ENCODE peak calls at places on chromosomes 6 and 20, in eight cellular contexts. One of them, this sample, is unnamed.

GRCh38 chr20:20441259-20441658 is 73.4 kb downstream of the INSM1 start:
- DNase-seq in brain microvascular endothelial cell: no peak
- DNase-seq in IMR-90: no peak
- DNase-seq in endothelial cell: no peak
- DNase-seq in MCF 10A: no peak
- DNase-seq in CD8-positive, alpha-beta T cell: no peak
- DNase-seq in cardiac muscle cell: no peak
- DNase-seq in progenitor cell of endocrine pancreas: no peak
- DNase-seq in this sample: no peak

GRCh38 chr6:17870302-17871168 is 116.9 kb downstream of the KIF13A start:
- DNase-seq in brain microvascular endothelial cell: no peak
- DNase-seq in IMR-90: no peak
- DNase-seq in endothelial cell: no peak
- DNase-seq in MCF 10A: no peak
- DNase-seq in CD8-positive, alpha-beta T cell: no peak
- DNase-seq in cardiac muscle cell: no peak
- DNase-seq in progenitor cell of endocrine pancreas: no peak
- DNase-seq in this sample: no peak

GRCh38 chr6:108627692-108628565 is 67.2 kb downstream of the FOXO3 start:
- DNase-seq in brain microvascular endothelial cell: peak
- DNase-seq in IMR-90: peak
- DNase-seq in endothelial cell: no peak
- DNase-seq in MCF 10A: no peak
- DNase-seq in CD8-positive, alpha-beta T cell: no peak
- DNase-seq in cardiac muscle cell: peak
- DNase-seq in progenitor cell of endocrine pancreas: no peak
- DNase-seq in this sample: no peak

GRCh38 chr6:88806728-88807127 is 156.7 kb downstream of the RNGTT start:
- DNase-seq in brain microvascular endothelial cell: no peak
- DNase-seq in IMR-90: no peak
- DNase-seq in endothelial cell: no peak
- DNase-seq in MCF 10A: no peak
- DNase-seq in CD8-positive, alpha-beta T cell: no peak
- DNase-seq in cardiac muscle cell: no peak
- DNase-seq in progenitor cell of endocrine pancreas: no peak
- DNase-seq in this sample: no peak

GRCh38 chr20:58349586-58349985 is 39.4 kb upstream of the VAPB start:
- DNase-seq in brain microvascular endothelial cell: peak
- DNase-seq in IMR-90: peak
- DNase-seq in endothelial cell: no peak
- DNase-seq in MCF 10A: peak
- DNase-seq in CD8-positive, alpha-beta T cell: no peak
- DNase-seq in cardiac muscle cell: peak
- DNase-seq in progenitor cell of endocrine pancreas: no peak
- DNase-seq in this sample: peak

GRCh38 chr6:46184114-46184513 is 13.3 kb upstream of the ENPP5 start:
- DNase-seq in brain microvascular endothelial cell: peak
- DNase-seq in IMR-90: peak
- DNase-seq in endothelial cell: no peak
- DNase-seq in MCF 10A: peak
- DNase-seq in CD8-positive, alpha-beta T cell: no peak
- DNase-seq in cardiac muscle cell: peak
- DNase-seq in progenitor cell of endocrine pancreas: no peak
- DNase-seq in this sample: no peak

GRCh38 chr6:116409756-116410155 is 39.0 kb downstream of the DSE start:
- DNase-seq in brain microvascular endothelial cell: no peak
- DNase-seq in IMR-90: no peak
- DNase-seq in endothelial cell: no peak
- DNase-seq in MCF 10A: no peak
- DNase-seq in CD8-positive, alpha-beta T cell: no peak
- DNase-seq in cardiac muscle cell: no peak
- DNase-seq in progenitor cell of endocrine pancreas: no peak
- DNase-seq in this sample: peak

GRCh38 chr6:163387317-163387716 is 27.2 kb upstream of the QKI start:
- DNase-seq in brain microvascular endothelial cell: no peak
- DNase-seq in IMR-90: peak
- DNase-seq in endothelial cell: no peak
- DNase-seq in MCF 10A: peak
- DNase-seq in CD8-positive, alpha-beta T cell: no peak
- DNase-seq in cardiac muscle cell: peak
- DNase-seq in progenitor cell of endocrine pancreas: no peak
- DNase-seq in this sample: no peak

GRCh38 chr6:161951139-161951538 is 677.3 kb upstream of the AGPAT4 start:
- DNase-seq in brain microvascular endothelial cell: no peak
- DNase-seq in IMR-90: no peak
- DNase-seq in endothelial cell: no peak
- DNase-seq in MCF 10A: no peak
- DNase-seq in CD8-positive, alpha-beta T cell: no peak
- DNase-seq in cardiac muscle cell: no peak
- DNase-seq in progenitor cell of endocrine pancreas: no peak
- DNase-seq in this sample: no peak

GRCh38 chr6:10350720-10351119 is 64.2 kb downstream of the TFAP2A start:
- DNase-seq in brain microvascular endothelial cell: no peak
- DNase-seq in IMR-90: no peak
- DNase-seq in endothelial cell: no peak
- DNase-seq in MCF 10A: no peak
- DNase-seq in CD8-positive, alpha-beta T cell: no peak
- DNase-seq in cardiac muscle cell: no peak
- DNase-seq in progenitor cell of endocrine pancreas: no peak
- DNase-seq in this sample: no peak

GRCh38 chr20:21182832-21183563 is 57.1 kb downstream of the KIZ start:
- DNase-seq in brain microvascular endothelial cell: peak
- DNase-seq in IMR-90: peak
- DNase-seq in endothelial cell: no peak
- DNase-seq in MCF 10A: peak
- DNase-seq in CD8-positive, alpha-beta T cell: no peak
- DNase-seq in cardiac muscle cell: peak
- DNase-seq in progenitor cell of endocrine pancreas: no peak
- DNase-seq in this sample: no peak

GRCh38 chr20:34526466-34526865 is 10.2 kb downstream of the DYNLRB1 start:
- DNase-seq in brain microvascular endothelial cell: no peak
- DNase-seq in IMR-90: peak
- DNase-seq in endothelial cell: no peak
- DNase-seq in MCF 10A: no peak
- DNase-seq in CD8-positive, alpha-beta T cell: no peak
- DNase-seq in cardiac muscle cell: no peak
- DNase-seq in progenitor cell of endocrine pancreas: no peak
- DNase-seq in this sample: no peak

GRCh38 chr6:835476-836160 is 142.7 kb upstream of the EXOC2 start:
- DNase-seq in brain microvascular endothelial cell: no peak
- DNase-seq in IMR-90: no peak
- DNase-seq in endothelial cell: no peak
- DNase-seq in MCF 10A: peak
- DNase-seq in CD8-positive, alpha-beta T cell: no peak
- DNase-seq in cardiac muscle cell: no peak
- DNase-seq in progenitor cell of endocrine pancreas: no peak
- DNase-seq in this sample: no peak

GRCh38 chr6:170129691-170130171 is 161.1 kb downstream of the DLL1 start:
- DNase-seq in brain microvascular endothelial cell: no peak
- DNase-seq in IMR-90: no peak
- DNase-seq in endothelial cell: no peak
- DNase-seq in MCF 10A: peak
- DNase-seq in CD8-positive, alpha-beta T cell: no peak
- DNase-seq in cardiac muscle cell: peak
- DNase-seq in progenitor cell of endocrine pancreas: peak
- DNase-seq in this sample: no peak

GRCh38 chr20:47201074-47201730 is 155.3 kb downstream of the ZMYND8 start:
- DNase-seq in brain microvascular endothelial cell: no peak
- DNase-seq in IMR-90: no peak
- DNase-seq in endothelial cell: no peak
- DNase-seq in MCF 10A: no peak
- DNase-seq in CD8-positive, alpha-beta T cell: no peak
- DNase-seq in cardiac muscle cell: no peak
- DNase-seq in progenitor cell of endocrine pancreas: no peak
- DNase-seq in this sample: no peak

GRCh38 chr20:381581-382290 is 1.2 kb downstream of the TRIB3 start:
- DNase-seq in brain microvascular endothelial cell: peak
- DNase-seq in IMR-90: peak
- DNase-seq in endothelial cell: peak
- DNase-seq in MCF 10A: peak
- DNase-seq in CD8-positive, alpha-beta T cell: peak
- DNase-seq in cardiac muscle cell: peak
- DNase-seq in progenitor cell of endocrine pancreas: no peak
- DNase-seq in this sample: peak

GRCh38 chr6:169162968-169163903 is 90.4 kb downstream of the THBS2 start:
- DNase-seq in brain microvascular endothelial cell: peak
- DNase-seq in IMR-90: peak
- DNase-seq in endothelial cell: no peak
- DNase-seq in MCF 10A: peak
- DNase-seq in CD8-positive, alpha-beta T cell: no peak
- DNase-seq in cardiac muscle cell: peak
- DNase-seq in progenitor cell of endocrine pancreas: no peak
- DNase-seq in this sample: no peak

GRCh38 chr20:31678389-31679356 is 41.0 kb downstream of the COX4I2 start:
- DNase-seq in brain microvascular endothelial cell: peak
- DNase-seq in IMR-90: no peak
- DNase-seq in endothelial cell: no peak
- DNase-seq in MCF 10A: peak
- DNase-seq in CD8-positive, alpha-beta T cell: no peak
- DNase-seq in cardiac muscle cell: peak
- DNase-seq in progenitor cell of endocrine pancreas: no peak
- DNase-seq in this sample: no peak

GRCh38 chr20:39070484-39071231 is 108.5 kb downstream of the DHX35 start:
- DNase-seq in brain microvascular endothelial cell: peak
- DNase-seq in IMR-90: peak
- DNase-seq in endothelial cell: no peak
- DNase-seq in MCF 10A: peak
- DNase-seq in CD8-positive, alpha-beta T cell: no peak
- DNase-seq in cardiac muscle cell: peak
- DNase-seq in progenitor cell of endocrine pancreas: no peak
- DNase-seq in this sample: no peak

GRCh38 chr6:83439201-83439600 is 8.3 kb upstream of the ME1 start:
- DNase-seq in brain microvascular endothelial cell: no peak
- DNase-seq in IMR-90: no peak
- DNase-seq in endothelial cell: no peak
- DNase-seq in MCF 10A: no peak
- DNase-seq in CD8-positive, alpha-beta T cell: no peak
- DNase-seq in cardiac muscle cell: no peak
- DNase-seq in progenitor cell of endocrine pancreas: no peak
- DNase-seq in this sample: no peak

GRCh38 chr6:122754191-122754731 is 25.3 kb upstream of the FABP7 start:
- DNase-seq in brain microvascular endothelial cell: no peak
- DNase-seq in IMR-90: no peak
- DNase-seq in endothelial cell: no peak
- DNase-seq in MCF 10A: no peak
- DNase-seq in CD8-positive, alpha-beta T cell: no peak
- DNase-seq in cardiac muscle cell: no peak
- DNase-seq in progenitor cell of endocrine pancreas: no peak
- DNase-seq in this sample: no peak

GRCh38 chr6:106250997-106251396 is 74.6 kb downstream of the ATG5 start:
- DNase-seq in brain microvascular endothelial cell: no peak
- DNase-seq in IMR-90: no peak
- DNase-seq in endothelial cell: no peak
- DNase-seq in MCF 10A: no peak
- DNase-seq in CD8-positive, alpha-beta T cell: no peak
- DNase-seq in cardiac muscle cell: no peak
- DNase-seq in progenitor cell of endocrine pancreas: no peak
- DNase-seq in this sample: no peak

GRCh38 chr6:144219056-144219685 is 66.0 kb upstream of the UTRN start:
- DNase-seq in brain microvascular endothelial cell: no peak
- DNase-seq in IMR-90: peak
- DNase-seq in endothelial cell: no peak
- DNase-seq in MCF 10A: peak
- DNase-seq in CD8-positive, alpha-beta T cell: no peak
- DNase-seq in cardiac muscle cell: peak
- DNase-seq in progenitor cell of endocrine pancreas: no peak
- DNase-seq in this sample: peak

GRCh38 chr6:42819803-42820508 is 38.1 kb downstream of the BICRAL start:
- DNase-seq in brain microvascular endothelial cell: no peak
- DNase-seq in IMR-90: no peak
- DNase-seq in endothelial cell: no peak
- DNase-seq in MCF 10A: no peak
- DNase-seq in CD8-positive, alpha-beta T cell: peak
- DNase-seq in cardiac muscle cell: peak
- DNase-seq in progenitor cell of endocrine pancreas: no peak
- DNase-seq in this sample: peak
- TF ChIP-seq CTCF in brain microvascular endothelial cell: peak
- TF ChIP-seq CTCF in IMR-90: peak
- TF ChIP-seq CTCF in endothelial cell: no peak
- TF ChIP-seq CTCF in MCF 10A: no peak
- TF ChIP-seq CTCF in CD8-positive, alpha-beta T cell: no peak
- TF ChIP-seq CTCF in cardiac muscle cell: peak
- TF ChIP-seq CTCF in progenitor cell of endocrine pancreas: peak
- TF ChIP-seq CTCF in this sample: no peak

GRCh38 chr6:150599199-150600002 is at the start of gene PLEKHG1:
- DNase-seq in brain microvascular endothelial cell: peak
- DNase-seq in IMR-90: no peak
- DNase-seq in endothelial cell: peak
- DNase-seq in MCF 10A: peak
- DNase-seq in CD8-positive, alpha-beta T cell: peak
- DNase-seq in cardiac muscle cell: peak
- DNase-seq in progenitor cell of endocrine pancreas: peak
- DNase-seq in this sample: peak

GRCh38 chr6:150598858-150599198 is 857 bp upstream of the PLEKHG1 start:
- DNase-seq in brain microvascular endothelial cell: no peak
- DNase-seq in IMR-90: no peak
- DNase-seq in endothelial cell: no peak
- DNase-seq in MCF 10A: no peak
- DNase-seq in CD8-positive, alpha-beta T cell: no peak
- DNase-seq in cardiac muscle cell: no peak
- DNase-seq in progenitor cell of endocrine pancreas: no peak
- DNase-seq in this sample: no peak

GRCh38 chr6:150598401-150598800 is 1.3 kb upstream of the PLEKHG1 start:
- DNase-seq in brain microvascular endothelial cell: no peak
- DNase-seq in IMR-90: no peak
- DNase-seq in endothelial cell: no peak
- DNase-seq in MCF 10A: no peak
- DNase-seq in CD8-positive, alpha-beta T cell: no peak
- DNase-seq in cardiac muscle cell: no peak
- DNase-seq in progenitor cell of endocrine pancreas: no peak
- DNase-seq in this sample: no peak

GRCh38 chr6:150600003-150600301 is 267 bp downstream of the PLEKHG1 start:
- DNase-seq in brain microvascular endothelial cell: no peak
- DNase-seq in IMR-90: no peak
- DNase-seq in endothelial cell: no peak
- DNase-seq in MCF 10A: no peak
- DNase-seq in CD8-positive, alpha-beta T cell: no peak
- DNase-seq in cardiac muscle cell: no peak
- DNase-seq in progenitor cell of endocrine pancreas: no peak
- DNase-seq in this sample: no peak

GRCh38 chr6:150600302-150601017 is 775 bp downstream of the PLEKHG1 start:
- DNase-seq in brain microvascular endothelial cell: peak
- DNase-seq in IMR-90: peak
- DNase-seq in endothelial cell: peak
- DNase-seq in MCF 10A: peak
- DNase-seq in CD8-positive, alpha-beta T cell: peak
- DNase-seq in cardiac muscle cell: peak
- DNase-seq in progenitor cell of endocrine pancreas: peak
- DNase-seq in this sample: peak
- TF ChIP-seq CTCF in brain microvascular endothelial cell: peak
- TF ChIP-seq CTCF in IMR-90: no peak
- TF ChIP-seq CTCF in endothelial cell: peak
- TF ChIP-seq CTCF in MCF 10A: peak
- TF ChIP-seq CTCF in CD8-positive, alpha-beta T cell: peak
- TF ChIP-seq CTCF in cardiac muscle cell: peak
- TF ChIP-seq CTCF in progenitor cell of endocrine pancreas: peak
- TF ChIP-seq CTCF in this sample: peak

GRCh38 chr6:33390767-33391277 is 801 bp upstream of the KIFC1 start:
- DNase-seq in brain microvascular endothelial cell: no peak
- DNase-seq in IMR-90: no peak
- DNase-seq in endothelial cell: no peak
- DNase-seq in MCF 10A: no peak
- DNase-seq in CD8-positive, alpha-beta T cell: no peak
- DNase-seq in cardiac muscle cell: no peak
- DNase-seq in progenitor cell of endocrine pancreas: no peak
- DNase-seq in this sample: no peak
- TF ChIP-seq CTCF in brain microvascular endothelial cell: no peak
- TF ChIP-seq CTCF in IMR-90: no peak
- TF ChIP-seq CTCF in endothelial cell: no peak
- TF ChIP-seq CTCF in MCF 10A: no peak
- TF ChIP-seq CTCF in CD8-positive, alpha-beta T cell: no peak
- TF ChIP-seq CTCF in cardiac muscle cell: no peak
- TF ChIP-seq CTCF in progenitor cell of endocrine pancreas: no peak
- TF ChIP-seq CTCF in this sample: no peak

GRCh38 chr6:104973404-104973803 is 16.5 kb downstream of the LIN28B start:
- DNase-seq in brain microvascular endothelial cell: no peak
- DNase-seq in IMR-90: no peak
- DNase-seq in endothelial cell: peak
- DNase-seq in MCF 10A: no peak
- DNase-seq in CD8-positive, alpha-beta T cell: no peak
- DNase-seq in cardiac muscle cell: no peak
- DNase-seq in progenitor cell of endocrine pancreas: no peak
- DNase-seq in this sample: no peak
- TF ChIP-seq CTCF in brain microvascular endothelial cell: no peak
- TF ChIP-seq CTCF in IMR-90: no peak
- TF ChIP-seq CTCF in endothelial cell: no peak
- TF ChIP-seq CTCF in MCF 10A: no peak
- TF ChIP-seq CTCF in CD8-positive, alpha-beta T cell: no peak
- TF ChIP-seq CTCF in cardiac muscle cell: no peak
- TF ChIP-seq CTCF in progenitor cell of endocrine pancreas: no peak
- TF ChIP-seq CTCF in this sample: no peak

This sample was measured in GM12865.